ENCODE peak calls at places on chromosomes 16 and 17, in ten cellular contexts. Y is progenitor cell of endocrine pancreas; U is naive thymus-derived CD8-positive, alpha-beta T cell; N is SW480; R is ELR; L is effector CD4-positive, alpha-beta T cell; S is stimulated activated CD8-positive, alpha-beta memory T cell treated with anti-CD3 and anti-CD28 coated beads, Interleukin-2, amount 100 ng/mL, for 48 hours; M is activated CD4-positive, CD25-positive, alpha-beta regulatory T cell treated with anti-CD3 and anti-CD28 coated beads, Interleukin-2, amount 50 U/mL, for 72 hours; P is transverse colon; K is type B pancreatic cell. E is an unnamed sample.

GRCh38 chr17:5825717-5826330 is 241.5 kb upstream of the NLRP1 start:
- DNase-seq in P (no peak), Y (no peak), U (no peak), L (no peak), K (no peak), N (no peak), M (no peak), R (peak), S (no peak), E (no peak)

GRCh38 chr16:71383054-71383773 is 24.7 kb downstream of the CALB2 start:
- DNase-seq in K (no peak), S (no peak), U (no peak), M (no peak), R (peak), L (no peak), Y (no peak), P (no peak), N (peak), E (peak)

GRCh38 chr16:50146479-50147435 is 6.3 kb upstream of the TENT4B start:
- DNase-seq in Y (no peak), P (no peak), M (no peak), R (no peak), N (no peak), L (no peak), S (no peak), K (no peak), U (no peak), E (no peak)

GRCh38 chr17:66514227-66514806 is 211.9 kb downstream of the PRKCA start:
- DNase-seq in P (no peak), M (no peak), Y (no peak), U (no peak), N (no peak), R (peak), L (no peak), K (no peak), S (no peak), E (no peak)

GRCh38 chr16:86718118-86718517 is 139.8 kb downstream of the FOXL1 start:
- DNase-seq in R (no peak), Y (no peak), U (no peak), M (no peak), P (no peak), L (no peak), K (no peak), N (peak), S (no peak), E (no peak)

GRCh38 chr16:15973460-15973859 is 24.0 kb downstream of the ABCC1 start:
- DNase-seq in N (no peak), L (no peak), K (no peak), Y (no peak), U (no peak), M (no peak), R (peak), S (no peak), P (no peak), E (no peak)

GRCh38 chr16:23974223-23974622 is 138.4 kb downstream of the PRKCB start:
- DNase-seq in U (no peak), N (peak), S (no peak), P (no peak), L (no peak), M (no peak), Y (peak), K (no peak), R (no peak), E (peak)

GRCh38 chr16:89272631-89273030 is 55.1 kb downstream of the ZNF778 start:
- DNase-seq in L (no peak), N (no peak), P (no peak), S (no peak), K (no peak), M (no peak), R (no peak), Y (no peak), U (no peak), E (no peak)

GRCh38 chr17:33968350-33969044 is 286.6 kb upstream of the CCL2 start:
- DNase-seq in P (no peak), L (no peak), R (no peak), S (peak), Y (no peak), M (no peak), K (no peak), U (no peak), N (peak), E (peak)

GRCh38 chr16:81231014-81231413 is 7.5 kb upstream of the BCO1 start:
- DNase-seq in S (no peak), Y (no peak), M (no peak), N (no peak), R (no peak), K (no peak), L (no peak), U (no peak), P (no peak), E (no peak)

GRCh38 chr17:68103148-68103547 is 67.6 kb downstream of the KPNA2 start:
- DNase-seq in K (no peak), S (no peak), N (no peak), R (no peak), P (no peak), Y (no peak), M (no peak), U (no peak), L (no peak), E (no peak)

GRCh38 chr16:4244254-4244812 is 2.5 kb upstream of the SRL start:
- DNase-seq in S (no peak), M (no peak), Y (no peak), R (no peak), N (no peak), P (no peak), L (no peak), U (no peak), K (no peak), E (peak)

GRCh38 chr17:38693700-38694329 is 11.3 kb upstream of the MLLT6 start:
- DNase-seq in Y (no peak), K (no peak), M (no peak), R (no peak), S (no peak), N (no peak), U (no peak), L (no peak), P (peak), E (no peak)

GRCh38 chr16:4297480-4297879 is 18.4 kb upstream of the GLIS2 start:
- DNase-seq in S (no peak), R (no peak), M (no peak), N (no peak), L (no peak), U (no peak), P (no peak), Y (no peak), K (no peak), E (no peak)

GRCh38 chr16:69301187-69301586 is 10.0 kb upstream of the VPS4A start:
- DNase-seq in U (no peak), M (no peak), S (no peak), L (no peak), P (no peak), R (no peak), K (no peak), N (no peak), Y (no peak), E (no peak)

GRCh38 chr16:84438971-84439696 is 65.3 kb downstream of the MEAK7 start:
- DNase-seq in N (no peak), U (no peak), L (no peak), S (no peak), Y (no peak), M (no peak), K (no peak), R (no peak), P (no peak), E (no peak)

GRCh38 chr16:88650749-88651275 is at the start of gene CYBA:
- DNase-seq in R (peak), M (peak), L (peak), N (peak), Y (no peak), P (peak), K (no peak), S (peak), U (peak), E (peak)

GRCh38 chr16:70685938-70686375 is at the start of gene MTSS2:
- DNase-seq in M (no peak), R (peak), Y (peak), N (peak), P (peak), L (no peak), S (no peak), K (peak), U (peak), E (peak)

GRCh38 chr16:85436636-85437160 is 176.4 kb upstream of the GSE1 start:
- DNase-seq in N (no peak), R (no peak), S (no peak), U (no peak), L (no peak), K (no peak), Y (no peak), P (peak), M (no peak), E (no peak)

GRCh38 chr17:43916385-43916784 is 9.0 kb upstream of the MPP2 start:
- DNase-seq in N (no peak), L (no peak), S (no peak), K (no peak), M (no peak), Y (no peak), U (no peak), P (no peak), R (no peak), E (no peak)

GRCh38 chr16:84593825-84594724 is 23.8 kb downstream of the COTL1 start:
- DNase-seq in N (no peak), R (no peak), P (peak), U (peak), K (no peak), L (peak), S (peak), Y (no peak), M (peak), E (peak)

GRCh38 chr17:19747829-19748806 is at the start of gene ALDH3A1:
- DNase-seq in N (peak), M (no peak), L (no peak), S (no peak), K (no peak), Y (no peak), P (peak), R (no peak), U (no peak), E (no peak)

GRCh38 chr16:89899879-89900481 is 18.7 kb upstream of the MC1R start:
- DNase-seq in Y (no peak), L (no peak), S (no peak), P (no peak), K (no peak), U (no peak), N (no peak), R (no peak), M (no peak), E (no peak)

GRCh38 chr16:23202166-23202565 is 19.6 kb downstream of the SCNN1G start:
- DNase-seq in P (no peak), L (no peak), U (no peak), R (no peak), Y (no peak), K (no peak), M (no peak), N (no peak), S (no peak), E (no peak)

GRCh38 chr17:9239821-9240658 is 218.7 kb downstream of the NTN1 start:
- DNase-seq in L (peak), M (peak), K (no peak), P (peak), Y (peak), U (peak), N (peak), S (peak), R (peak), E (no peak)

GRCh38 chr17:32314636-32315035 is 27.3 kb downstream of the C17orf75 start:
- DNase-seq in U (no peak), M (no peak), P (no peak), Y (no peak), N (no peak), L (no peak), R (no peak), S (no peak), K (no peak), E (no peak)

GRCh38 chr16:71357681-71358080 is 842 bp upstream of the CALB2 start:
- DNase-seq in N (no peak), K (no peak), Y (no peak), U (no peak), R (peak), S (no peak), P (no peak), L (no peak), M (no peak), E (no peak)

GRCh38 chr16:84574191-84574590 is 43.7 kb downstream of the COTL1 start:
- DNase-seq in Y (no peak), N (no peak), U (no peak), R (no peak), L (no peak), S (no peak), K (no peak), M (no peak), P (no peak), E (no peak)

GRCh38 chr17:75899353-75899752 is 2.6 kb upstream of the TRIM65 start:
- DNase-seq in M (no peak), R (no peak), K (peak), S (no peak), N (no peak), L (no peak), P (no peak), Y (no peak), U (no peak), E (no peak)

GRCh38 chr17:74520790-74521480 is 10.3 kb downstream of the CD300LB start:
- DNase-seq in K (peak), N (no peak), Y (no peak), P (no peak), M (peak), S (no peak), U (no peak), R (no peak), L (no peak), E (peak)

GRCh38 chr17:27319536-27320221 is 25.8 kb downstream of the WSB1 start:
- DNase-seq in L (no peak), K (no peak), S (no peak), P (peak), U (no peak), R (no peak), M (no peak), Y (no peak), N (no peak), E (no peak)

GRCh38 chr17:75610103-75610984 is 22.7 kb downstream of the MYO15B start:
- DNase-seq in U (no peak), N (peak), R (no peak), M (no peak), P (peak), S (no peak), K (no peak), Y (no peak), L (no peak), E (no peak)

GRCh38 chr16:30829130-30830071 is 42.4 kb upstream of the ZNF629 start:
- DNase-seq in R (no peak), S (no peak), M (no peak), N (no peak), U (no peak), K (no peak), Y (no peak), P (peak), L (no peak), E (no peak)

GRCh38 chr16:35564148-35564547 is 2104.7 kb downstream of the TP53TG3F start:
- DNase-seq in K (no peak), S (no peak), L (no peak), R (no peak), N (no peak), M (no peak), Y (no peak), U (no peak), P (no peak), E (no peak)

GRCh38 chr17:6797718-6798351 is 21.8 kb downstream of the FBXO39 start:
- DNase-seq in S (no peak), K (no peak), U (no peak), M (no peak), N (no peak), L (no peak), P (no peak), R (no peak), Y (no peak), E (no peak)

GRCh38 chr17:75380315-75380714 is 25.2 kb downstream of the GRB2 start:
- DNase-seq in K (no peak), R (no peak), S (no peak), U (no peak), N (no peak), M (no peak), Y (no peak), L (no peak), P (no peak), E (no peak)